ENCODE peak calls at places on chromosome 22, in ten cellular contexts. One of them, this sample, is unnamed.

GRCh38 chr22:44523981-44524759 is 26.1 kb upstream of the RTL6 start:
- DNase-seq in heart right ventricle: no peak
- DNase-seq in activated CD4-positive, alpha-beta memory T cell treated with anti-CD3 and anti-CD28 coated beads, Interleukin-2, amount 10 ng/mL, durations not matched to agents 7 days and 5 days: no peak
- DNase-seq in cardiac fibroblast: peak; percentile 97
- DNase-seq in astrocyte of the spinal cord: peak; percentile 61
- DNase-seq in naive thymus-derived CD8-positive, alpha-beta T cell: no peak
- DNase-seq in stimulated activated CD4-positive, alpha-beta T cell treated with anti-CD3 and anti-CD28 coated beads, Interleukin-12 subunit alpha, Interleukin-12 subunit beta, amount 100 ng/mL, for 24 hours: no peak
- DNase-seq in bronchial epithelial cell: no peak
- DNase-seq in HFFc6: peak; percentile 85
- DNase-seq in mucosa of gallbladder: peak; percentile 59
- DNase-seq in this sample: no peak

GRCh38 chr22:25564979-25565677 is 653 bp downstream of the GRK3 start:
- DNase-seq in heart right ventricle: no peak
- DNase-seq in activated CD4-positive, alpha-beta memory T cell treated with anti-CD3 and anti-CD28 coated beads, Interleukin-2, amount 10 ng/mL, durations not matched to agents 7 days and 5 days: peak; percentile 35
- DNase-seq in cardiac fibroblast: peak; percentile 26
- DNase-seq in astrocyte of the spinal cord: no peak
- DNase-seq in naive thymus-derived CD8-positive, alpha-beta T cell: no peak
- DNase-seq in stimulated activated CD4-positive, alpha-beta T cell treated with anti-CD3 and anti-CD28 coated beads, Interleukin-12 subunit alpha, Interleukin-12 subunit beta, amount 100 ng/mL, for 24 hours: peak; percentile 10
- DNase-seq in bronchial epithelial cell: peak; percentile 11
- DNase-seq in HFFc6: no peak
- DNase-seq in mucosa of gallbladder: no peak
- DNase-seq in this sample: no peak

GRCh38 chr22:49302530-49302929 is 525.1 kb downstream of the BRD1 start:
- DNase-seq in heart right ventricle: no peak
- DNase-seq in activated CD4-positive, alpha-beta memory T cell treated with anti-CD3 and anti-CD28 coated beads, Interleukin-2, amount 10 ng/mL, durations not matched to agents 7 days and 5 days: no peak
- DNase-seq in cardiac fibroblast: no peak
- DNase-seq in astrocyte of the spinal cord: no peak
- DNase-seq in naive thymus-derived CD8-positive, alpha-beta T cell: no peak
- DNase-seq in stimulated activated CD4-positive, alpha-beta T cell treated with anti-CD3 and anti-CD28 coated beads, Interleukin-12 subunit alpha, Interleukin-12 subunit beta, amount 100 ng/mL, for 24 hours: no peak
- DNase-seq in bronchial epithelial cell: no peak
- DNase-seq in HFFc6: no peak
- DNase-seq in mucosa of gallbladder: peak; percentile 6
- DNase-seq in this sample: no peak

GRCh38 chr22:29205598-29206371 is at the start of gene EMID1:
- DNase-seq in heart right ventricle: no peak
- DNase-seq in activated CD4-positive, alpha-beta memory T cell treated with anti-CD3 and anti-CD28 coated beads, Interleukin-2, amount 10 ng/mL, durations not matched to agents 7 days and 5 days: no peak
- DNase-seq in cardiac fibroblast: peak; percentile 9
- DNase-seq in astrocyte of the spinal cord: no peak
- DNase-seq in naive thymus-derived CD8-positive, alpha-beta T cell: peak; percentile 5
- DNase-seq in stimulated activated CD4-positive, alpha-beta T cell treated with anti-CD3 and anti-CD28 coated beads, Interleukin-12 subunit alpha, Interleukin-12 subunit beta, amount 100 ng/mL, for 24 hours: no peak
- DNase-seq in bronchial epithelial cell: no peak
- DNase-seq in HFFc6: no peak
- DNase-seq in mucosa of gallbladder: no peak
- DNase-seq in this sample: peak; percentile 86

GRCh38 chr22:24563246-24563645 is 7.4 kb downstream of the SNRPD3 start:
- DNase-seq in heart right ventricle: no peak
- DNase-seq in activated CD4-positive, alpha-beta memory T cell treated with anti-CD3 and anti-CD28 coated beads, Interleukin-2, amount 10 ng/mL, durations not matched to agents 7 days and 5 days: no peak
- DNase-seq in cardiac fibroblast: no peak
- DNase-seq in astrocyte of the spinal cord: no peak
- DNase-seq in naive thymus-derived CD8-positive, alpha-beta T cell: no peak
- DNase-seq in stimulated activated CD4-positive, alpha-beta T cell treated with anti-CD3 and anti-CD28 coated beads, Interleukin-12 subunit alpha, Interleukin-12 subunit beta, amount 100 ng/mL, for 24 hours: no peak
- DNase-seq in bronchial epithelial cell: no peak
- DNase-seq in HFFc6: no peak
- DNase-seq in mucosa of gallbladder: no peak
- DNase-seq in this sample: no peak

GRCh38 chr22:45475876-45476514 is 26.7 kb upstream of the FBLN1 start:
- DNase-seq in heart right ventricle: no peak
- DNase-seq in activated CD4-positive, alpha-beta memory T cell treated with anti-CD3 and anti-CD28 coated beads, Interleukin-2, amount 10 ng/mL, durations not matched to agents 7 days and 5 days: no peak
- DNase-seq in cardiac fibroblast: no peak
- DNase-seq in astrocyte of the spinal cord: no peak
- DNase-seq in naive thymus-derived CD8-positive, alpha-beta T cell: no peak
- DNase-seq in stimulated activated CD4-positive, alpha-beta T cell treated with anti-CD3 and anti-CD28 coated beads, Interleukin-12 subunit alpha, Interleukin-12 subunit beta, amount 100 ng/mL, for 24 hours: no peak
- DNase-seq in bronchial epithelial cell: no peak
- DNase-seq in HFFc6: no peak
- DNase-seq in mucosa of gallbladder: no peak
- DNase-seq in this sample: no peak

GRCh38 chr22:35231585-35232084 is 25.7 kb upstream of the HMGXB4 start:
- DNase-seq in heart right ventricle: peak; percentile 18
- DNase-seq in activated CD4-positive, alpha-beta memory T cell treated with anti-CD3 and anti-CD28 coated beads, Interleukin-2, amount 10 ng/mL, durations not matched to agents 7 days and 5 days: peak; percentile 75
- DNase-seq in cardiac fibroblast: peak; percentile 79
- DNase-seq in astrocyte of the spinal cord: peak; percentile 65
- DNase-seq in naive thymus-derived CD8-positive, alpha-beta T cell: peak; percentile 64
- DNase-seq in stimulated activated CD4-positive, alpha-beta T cell treated with anti-CD3 and anti-CD28 coated beads, Interleukin-12 subunit alpha, Interleukin-12 subunit beta, amount 100 ng/mL, for 24 hours: peak; percentile 70
- DNase-seq in bronchial epithelial cell: peak; percentile 69
- DNase-seq in HFFc6: peak; percentile 53
- DNase-seq in mucosa of gallbladder: peak; percentile 48
- DNase-seq in this sample: peak; percentile 90

GRCh38 chr22:32607086-32607485 is 132.5 kb downstream of the FBXO7 start:
- DNase-seq in heart right ventricle: no peak
- DNase-seq in activated CD4-positive, alpha-beta memory T cell treated with anti-CD3 and anti-CD28 coated beads, Interleukin-2, amount 10 ng/mL, durations not matched to agents 7 days and 5 days: no peak
- DNase-seq in cardiac fibroblast: no peak
- DNase-seq in astrocyte of the spinal cord: no peak
- DNase-seq in naive thymus-derived CD8-positive, alpha-beta T cell: no peak
- DNase-seq in stimulated activated CD4-positive, alpha-beta T cell treated with anti-CD3 and anti-CD28 coated beads, Interleukin-12 subunit alpha, Interleukin-12 subunit beta, amount 100 ng/mL, for 24 hours: no peak
- DNase-seq in bronchial epithelial cell: no peak
- DNase-seq in HFFc6: no peak
- DNase-seq in mucosa of gallbladder: no peak
- DNase-seq in this sample: no peak

GRCh38 chr22:37023743-37024338 is 4.3 kb downstream of the MPST start:
- DNase-seq in heart right ventricle: no peak
- DNase-seq in activated CD4-positive, alpha-beta memory T cell treated with anti-CD3 and anti-CD28 coated beads, Interleukin-2, amount 10 ng/mL, durations not matched to agents 7 days and 5 days: no peak
- DNase-seq in cardiac fibroblast: no peak
- DNase-seq in astrocyte of the spinal cord: no peak
- DNase-seq in naive thymus-derived CD8-positive, alpha-beta T cell: no peak
- DNase-seq in stimulated activated CD4-positive, alpha-beta T cell treated with anti-CD3 and anti-CD28 coated beads, Interleukin-12 subunit alpha, Interleukin-12 subunit beta, amount 100 ng/mL, for 24 hours: no peak
- DNase-seq in bronchial epithelial cell: no peak
- DNase-seq in HFFc6: no peak
- DNase-seq in mucosa of gallbladder: no peak
- DNase-seq in this sample: no peak

GRCh38 chr22:19085233-19086043 is 36.8 kb downstream of the DGCR2 start:
- DNase-seq in heart right ventricle: no peak
- DNase-seq in activated CD4-positive, alpha-beta memory T cell treated with anti-CD3 and anti-CD28 coated beads, Interleukin-2, amount 10 ng/mL, durations not matched to agents 7 days and 5 days: no peak
- DNase-seq in cardiac fibroblast: peak; percentile 51
- DNase-seq in astrocyte of the spinal cord: peak; percentile 23
- DNase-seq in naive thymus-derived CD8-positive, alpha-beta T cell: no peak
- DNase-seq in stimulated activated CD4-positive, alpha-beta T cell treated with anti-CD3 and anti-CD28 coated beads, Interleukin-12 subunit alpha, Interleukin-12 subunit beta, amount 100 ng/mL, for 24 hours: no peak
- DNase-seq in bronchial epithelial cell: peak; percentile 29
- DNase-seq in HFFc6: peak; percentile 36
- DNase-seq in mucosa of gallbladder: no peak
- DNase-seq in this sample: peak; percentile 22

GRCh38 chr22:24146190-24146616 is 35.1 kb upstream of the SUSD2 start:
- DNase-seq in heart right ventricle: peak; percentile 38
- DNase-seq in activated CD4-positive, alpha-beta memory T cell treated with anti-CD3 and anti-CD28 coated beads, Interleukin-2, amount 10 ng/mL, durations not matched to agents 7 days and 5 days: peak; percentile 28
- DNase-seq in cardiac fibroblast: peak; percentile 72
- DNase-seq in astrocyte of the spinal cord: peak; percentile 73
- DNase-seq in naive thymus-derived CD8-positive, alpha-beta T cell: peak; percentile 41
- DNase-seq in stimulated activated CD4-positive, alpha-beta T cell treated with anti-CD3 and anti-CD28 coated beads, Interleukin-12 subunit alpha, Interleukin-12 subunit beta, amount 100 ng/mL, for 24 hours: no peak
- DNase-seq in bronchial epithelial cell: peak; percentile 35
- DNase-seq in HFFc6: peak; percentile 56
- DNase-seq in mucosa of gallbladder: peak; percentile 51
- DNase-seq in this sample: no peak

GRCh38 chr22:23183107-23183698 is 2.9 kb downstream of the BCR start:
- DNase-seq in heart right ventricle: peak; percentile 46
- DNase-seq in activated CD4-positive, alpha-beta memory T cell treated with anti-CD3 and anti-CD28 coated beads, Interleukin-2, amount 10 ng/mL, durations not matched to agents 7 days and 5 days: no peak
- DNase-seq in cardiac fibroblast: peak; percentile 51
- DNase-seq in astrocyte of the spinal cord: peak; percentile 76
- DNase-seq in naive thymus-derived CD8-positive, alpha-beta T cell: no peak
- DNase-seq in stimulated activated CD4-positive, alpha-beta T cell treated with anti-CD3 and anti-CD28 coated beads, Interleukin-12 subunit alpha, Interleukin-12 subunit beta, amount 100 ng/mL, for 24 hours: no peak
- DNase-seq in bronchial epithelial cell: peak; percentile 51
- DNase-seq in HFFc6: no peak
- DNase-seq in mucosa of gallbladder: no peak
- DNase-seq in this sample: no peak

This sample was measured in erythroblast.